ENCODE peak calls at places on chromosome 20, in seven cellular contexts. C is K562, Y is A549, N is endothelial cell of umbilical vein, E is HCT116, F is GM12878, X is SK-N-SH. D is an unnamed sample.

GRCh38 chr20:24382330-24382729 is 87.1 kb upstream of the SYNDIG1 start:
- DNase-seq in X (peak; percentile 44), E (no peak), N (no peak), Y (no peak), C (no peak), F (no peak), D (no peak)

GRCh38 chr20:8855315-8855714 is 213.6 kb upstream of the PLCB4 start:
- DNase-seq in Y (no peak), C (no peak), F (no peak), X (no peak), E (no peak), N (no peak), D (no peak)

GRCh38 chr20:31587545-31588389 is 17.3 kb upstream of the ID1 start:
- DNase-seq in E (no peak), F (no peak), C (peak; percentile 64), Y (no peak), N (peak; percentile 36), X (peak; percentile 77), D (peak; percentile 54)

GRCh38 chr20:34708621-34709043 is 4.5 kb downstream of the TP53INP2 start:
- DNase-seq in F (no peak), N (peak; percentile 66), X (peak; percentile 76), Y (peak; percentile 67), E (no peak), C (peak; percentile 39), D (peak; percentile 79)

GRCh38 chr20:62952373-62953166 is at the start of gene SLC17A9:
- DNase-seq in N (peak; percentile 68), Y (no peak), E (peak; percentile 48), X (no peak), C (peak; percentile 32), F (peak; percentile 37), D (peak; percentile 94)

GRCh38 chr20:17635320-17635673 is 46.7 kb downstream of the RRBP1 start:
- DNase-seq in Y (no peak), C (no peak), F (no peak), E (no peak), N (no peak), X (no peak), D (no peak)

GRCh38 chr20:23156842-23157423 is 70.8 kb upstream of the CD93 start:
- DNase-seq in E (no peak), N (no peak), F (no peak), C (no peak), X (no peak), Y (no peak), D (no peak)

GRCh38 chr20:51463560-51463959 is 79.0 kb downstream of the NFATC2 start:
- DNase-seq in X (no peak), N (no peak), E (no peak), C (no peak), F (no peak), Y (no peak), D (no peak)

GRCh38 chr20:56411759-56412472 is at the start of gene CASS4:
- DNase-seq in C (peak; percentile 81), Y (no peak), N (peak; percentile 30), X (no peak), F (no peak), E (no peak), D (peak; percentile 84)

GRCh38 chr20:13922241-13922640 is 68.2 kb downstream of the SEL1L2 start:
- DNase-seq in X (no peak), F (no peak), N (no peak), E (no peak), C (no peak), Y (no peak), D (no peak)

GRCh38 chr20:6863355-6863754 is 95.9 kb downstream of the BMP2 start:
- DNase-seq in X (no peak), C (no peak), F (no peak), E (no peak), Y (no peak), N (no peak), D (no peak)

GRCh38 chr20:17635846-17636245 is 46.2 kb downstream of the RRBP1 start:
- DNase-seq in N (no peak), X (no peak), F (no peak), E (no peak), Y (no peak), C (no peak), D (no peak)

GRCh38 chr20:22974354-22974753 is 60.8 kb upstream of the SSTR4 start:
- DNase-seq in X (no peak), C (peak; percentile 35), F (no peak), N (peak; percentile 28), Y (peak; percentile 60), E (peak; percentile 18), D (peak; percentile 45)

GRCh38 chr20:3045042-3045815 is 623 bp upstream of the MRPS26 start:
- DNase-seq in E (no peak), Y (no peak), C (no peak), N (no peak), X (peak; percentile 91), F (no peak), D (peak; percentile 97)

GRCh38 chr20:25858495-25859425 is 162.1 kb upstream of the ZNF337 start:
- DNase-seq in C (no peak), E (no peak), X (no peak), Y (no peak), F (no peak), N (no peak), D (no peak)

GRCh38 chr20:4112490-4113420 is 97.4 kb upstream of the RNF24 start:
- DNase-seq in Y (no peak), X (peak; percentile 42), N (peak; percentile 60), F (peak; percentile 70), E (no peak), C (no peak), D (no peak)

GRCh38 chr20:13819885-13820645 is 35.2 kb downstream of the NDUFAF5 start:
- DNase-seq in X (peak; percentile 44), C (peak; percentile 35), N (peak; percentile 60), F (no peak), E (peak; percentile 42), Y (peak; percentile 73), D (peak; percentile 63)

GRCh38 chr20:51404297-51405060 is 138.0 kb downstream of the NFATC2 start:
- DNase-seq in C (no peak), N (no peak), X (no peak), Y (no peak), F (peak; percentile 80), E (no peak), D (peak; percentile 31)

GRCh38 chr20:61537239-61537638 is 285.2 kb downstream of the CDH4 start:
- DNase-seq in F (no peak), E (no peak), N (no peak), X (no peak), Y (no peak), C (no peak), D (no peak)

GRCh38 chr20:24432057-24432456 is 37.4 kb upstream of the SYNDIG1 start:
- DNase-seq in Y (peak; percentile 39), C (no peak), X (no peak), N (no peak), E (no peak), F (no peak), D (no peak)

GRCh38 chr20:35264755-35265154 is 13.2 kb downstream of the MMP24OS start:
- DNase-seq in X (no peak), E (no peak), F (no peak), N (peak; percentile 44), Y (peak; percentile 88), C (no peak), D (peak; percentile 58)

GRCh38 chr20:33261465-33261864 is 21.5 kb upstream of the BPIFB1 start:
- DNase-seq in F (no peak), N (no peak), E (no peak), Y (peak; percentile 9), X (no peak), C (no peak), D (no peak)

GRCh38 chr20:21609221-21609620 is 95.4 kb upstream of the NKX2-2 start:
- DNase-seq in Y (no peak), F (no peak), E (no peak), C (no peak), N (no peak), X (no peak), D (no peak)

DNA sequence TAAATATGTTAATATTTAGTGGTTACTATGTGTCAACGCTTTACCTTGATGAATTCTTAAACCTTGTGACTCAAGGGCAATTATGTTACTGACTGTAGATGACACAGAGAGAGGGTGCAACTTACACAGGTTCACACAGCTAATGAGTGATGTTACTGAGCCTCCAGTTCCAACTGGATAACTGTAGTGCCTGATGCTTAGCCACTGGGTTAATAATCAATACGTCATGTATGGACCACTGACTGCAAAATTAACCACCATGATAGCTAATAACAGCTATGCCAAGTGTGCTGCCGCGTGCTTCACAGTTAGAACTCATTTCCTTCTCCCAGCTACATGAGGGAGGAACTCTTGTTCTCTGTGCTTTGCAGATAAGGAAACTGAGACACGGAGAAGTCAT is 45.4 kb downstream of the SIRPA start:
- DNase-seq in X (no peak), C (no peak), F (no peak), E (no peak), Y (no peak), N (no peak), D (no peak)
- TF ChIP-seq MAX in X (no peak), C (no peak), F (no peak), E (no peak), Y (no peak), N (no peak), D (no peak)

GRCh38 chr20:49115565-49115964 is 69.5 kb downstream of the CSE1L start:
- DNase-seq in E (no peak), C (no peak), F (no peak), N (no peak), Y (no peak), X (no peak), D (no peak)
- TF ChIP-seq CTCF in E (no peak), C (no peak), F (no peak), N (no peak), Y (no peak), X (no peak), D (no peak)

GRCh38 chr20:64092258-64093012 is 8.2 kb upstream of the LKAAEAR1 start:
- DNase-seq in X (no peak), C (no peak), N (no peak), E (no peak), Y (no peak), F (no peak), D (no peak)
- H3K4me3 ChIP-seq in X (no peak overlapping the region), C (no peak overlapping the region), N (no peak overlapping the region), E (no peak overlapping the region), Y (no peak overlapping the region), F (no peak overlapping the region), D (no peak overlapping the region)

DNA sequence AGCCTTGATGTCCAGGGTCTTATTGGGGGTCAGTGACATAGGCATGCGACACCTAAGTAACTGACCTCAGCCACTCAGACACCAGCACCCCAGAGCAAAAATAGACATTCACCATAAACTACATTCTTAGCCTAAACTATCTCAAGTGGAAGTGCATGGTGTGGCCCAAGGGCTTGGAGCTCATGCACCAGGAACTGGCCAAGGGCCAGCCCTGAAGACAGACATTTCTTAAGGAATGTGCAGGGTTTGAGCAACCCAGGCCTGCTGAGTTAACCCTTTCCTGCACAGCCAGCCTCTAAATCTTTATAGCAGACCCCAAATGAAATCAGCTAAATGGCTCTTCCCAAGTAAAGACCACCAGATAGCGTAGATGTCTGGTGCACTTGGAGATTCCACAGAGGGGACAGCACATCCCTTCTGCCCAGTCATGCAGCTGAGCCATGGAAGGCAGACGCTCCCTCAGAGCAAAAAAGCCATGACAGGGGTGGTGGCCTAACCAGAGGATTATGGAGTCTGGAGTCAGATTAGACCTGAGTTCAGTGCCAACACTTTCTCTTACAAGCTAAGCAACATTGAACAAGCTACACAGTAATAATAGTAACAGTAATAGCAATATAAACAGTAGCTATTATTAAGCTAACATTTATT is 222.6 kb downstream of the ZMYND8 start:
- DNase-seq in C (no peak), F (no peak), N (no peak), X (no peak), Y (peak; percentile 59), E (no peak), D (no peak)
- TF ChIP-seq MAX in C (no peak), F (no peak), N (no peak), X (peak; percentile 26), Y (peak; percentile 72), E (no peak), D (no peak)

GRCh38 chr20:58636983-58637421 is 14.1 kb upstream of the STX16 start:
- DNase-seq in Y (no peak), F (no peak), C (no peak), E (no peak), X (no peak), N (no peak), D (no peak)
- TF ChIP-seq CTCF in Y (no peak), F (no peak), C (no peak), E (peak; percentile 37), X (peak; percentile 40), N (no peak), D (no peak)

D was measured in NB4.